ENCODE peak calls at places on chromosomes 7 and 10, in four cellular contexts. K, X, W and H are unnamed samples.

GRCh38 chr7:73851410-73852338 is 9.3 kb upstream of the TMEM270 start:
- DNase-seq in K (peak; percentile 100), X (peak; percentile 80), W (peak; percentile 99), H (no peak)

GRCh38 chr10:94439275-94439861 is 37.0 kb downstream of the TBC1D12 start:
- DNase-seq in K (peak; percentile 3), X (no peak), W (peak; percentile 3), H (no peak)

GRCh38 chr7:38628630-38629385 is 2.4 kb downstream of the AMPH start:
- DNase-seq in X (no peak), K (no peak), W (peak; percentile 82), H (no peak)

GRCh38 chr10:2888403-2889004 is 178.8 kb upstream of the PFKP start:
- DNase-seq in W (no peak), K (no peak), X (no peak), H (no peak)

GRCh38 chr7:77329466-77330168 is 86.5 kb downstream of the GSAP start:
- DNase-seq in X (no peak), K (no peak), W (no peak), H (no peak)

GRCh38 chr10:84668186-84668763 is 339.9 kb downstream of the CCSER2 start:
- DNase-seq in X (no peak), K (no peak), W (no peak), H (no peak)

GRCh38 chr7:25454562-25455031 is 226.3 kb upstream of the NPVF start:
- DNase-seq in K (no peak), W (no peak), X (peak; percentile 62), H (no peak)

GRCh38 chr7:43693687-43694398 is 35.5 kb downstream of the COA1 start:
- DNase-seq in K (peak; percentile 42), X (no peak), W (peak; percentile 81), H (no peak)

GRCh38 chr7:133675510-133676218 is 422.8 kb downstream of the EXOC4 start:
- DNase-seq in K (peak; percentile 30), X (no peak), W (peak; percentile 24), H (no peak)

GRCh38 chr10:42986618-42987017 is 90.3 kb upstream of the RET start:
- DNase-seq in K (no peak), W (peak; percentile 1), X (no peak), H (no peak)

GRCh38 chr10:10259013-10259412 is 758.7 kb upstream of the CELF2 start:
- DNase-seq in X (no peak), W (no peak), K (no peak), H (no peak)

GRCh38 chr10:14884082-14884481 is 5.4 kb downstream of the SUV39H2 start:
- DNase-seq in W (no peak), K (no peak), X (no peak), H (no peak)

GRCh38 chr7:112143151-112143550 is 63.0 kb downstream of the DOCK4 start:
- DNase-seq in K (no peak), X (no peak), W (peak; percentile 69), H (no peak)

GRCh38 chr10:79347894-79348639 is 798 bp downstream of the PPIF start:
- DNase-seq in W (peak; percentile 69), K (peak; percentile 71), X (peak; percentile 76), H (peak; percentile 65)

GRCh38 chr7:214410-215212 is 22.2 kb downstream of the FAM20C start:
- DNase-seq in X (peak; percentile 60), K (peak; percentile 76), W (peak; percentile 81), H (no peak)

GRCh38 chr7:158289761-158290523 is 297.7 kb downstream of the PTPRN2 start:
- DNase-seq in X (no peak), W (no peak), K (no peak), H (no peak)
- H3K9me3 ChIP-seq in X (no peaks in the 10 kb centered on the region), W (peaks cover 24% of the 10 kb centered on the region), K (peaks cover 19% of the 10 kb centered on the region), H (peaks cover 9% of the 10 kb centered on the region)

GRCh38 chr10:51269816-51270215 is 195.5 kb downstream of the PRKG1 start:
- DNase-seq in K (no peak), W (peak; percentile 75), X (no peak), H (no peak)
- H3K9me3 ChIP-seq in K (no peaks in the 10 kb centered on the region), W (no peaks in the 10 kb centered on the region), X (no peaks in the 10 kb centered on the region), H (no peaks in the 10 kb centered on the region)

GRCh38 chr7:11176922-11177445 is 203.3 kb downstream of the PHF14 start:
- DNase-seq in K (no peak), W (no peak), X (no peak), H (no peak)

GRCh38 chr7:11181590-11181989 is 207.9 kb downstream of the PHF14 start:
- DNase-seq in X (no peak), K (no peak), W (no peak), H (no peak)

GRCh38 chr7:11182736-11183135 is 209.1 kb downstream of the PHF14 start:
- DNase-seq in W (peak; percentile 36), K (peak; percentile 9), X (no peak), H (no peak)

DNA sequence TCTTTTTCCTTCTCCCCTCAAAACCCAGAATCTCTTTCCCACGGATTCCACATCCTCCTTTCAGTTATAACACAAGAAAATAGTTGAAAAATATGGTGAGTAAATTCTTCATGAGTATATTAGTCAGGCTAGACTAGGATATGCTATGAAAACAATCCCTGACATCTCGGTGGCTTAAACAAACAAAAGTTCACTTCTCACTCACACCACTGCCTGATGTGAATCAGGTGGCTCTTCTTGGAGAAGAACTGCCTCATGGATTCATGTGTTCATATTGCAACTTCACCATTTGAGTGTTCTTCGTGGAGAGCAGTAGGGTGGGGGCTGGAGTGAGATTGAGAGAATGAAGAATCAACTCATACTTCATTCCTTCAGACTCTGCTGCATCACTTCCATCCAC is 204.1 kb downstream of the PHF14 start:
- DNase-seq in K (no peak), W (peak; percentile 48), X (no peak), H (no peak)
- H3K9me3 ChIP-seq in K (no peaks in the 10 kb centered on the region), W (no peaks in the 10 kb centered on the region), X (no peaks in the 10 kb centered on the region), H (no peaks in the 10 kb centered on the region)

DNA sequence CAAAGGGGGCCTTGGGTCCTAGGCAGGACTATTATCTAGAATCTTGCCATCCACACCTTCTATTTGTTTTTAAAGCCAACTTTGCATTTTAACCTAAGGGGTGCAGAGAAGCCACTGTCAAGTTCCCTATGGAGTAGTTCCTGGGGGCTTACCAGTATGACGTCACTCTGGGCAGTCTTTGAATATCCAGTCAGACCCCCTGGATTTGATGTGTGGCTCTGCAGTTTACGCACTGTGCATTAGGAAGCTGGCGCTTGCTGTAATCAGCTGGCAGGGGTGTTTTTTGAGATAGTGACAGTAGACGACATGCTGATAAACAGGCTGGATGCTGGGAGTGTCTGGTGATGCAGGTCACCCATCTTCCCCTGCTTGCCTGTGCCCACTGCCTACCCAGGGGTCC is 892.7 kb upstream of the ZNF722 start:
- DNase-seq in W (no peak), K (no peak), X (no peak), H (no peak)
- H3K9me3 ChIP-seq in W (peaks cover 33% of the 10 kb centered on the region), K (peaks cover 37% of the 10 kb centered on the region), X (peaks cover 16% of the 10 kb centered on the region), H (no peaks in the 10 kb centered on the region)

GRCh38 chr7:158315326-158315725 is 272.3 kb downstream of the PTPRN2 start:
- DNase-seq in X (no peak), K (no peak), W (no peak), H (no peak)

GRCh38 chr7:158312789-158313188 is 274.8 kb downstream of the PTPRN2 start:
- DNase-seq in K (no peak), W (no peak), X (no peak), H (no peak)

GRCh38 chr7:158314394-158314793 is 273.2 kb downstream of the PTPRN2 start:
- DNase-seq in X (no peak), K (no peak), W (no peak), H (no peak)

GRCh38 chr7:158315881-158316280 is 271.7 kb downstream of the PTPRN2 start:
- DNase-seq in W (no peak), X (no peak), K (no peak), H (no peak)

DNA sequence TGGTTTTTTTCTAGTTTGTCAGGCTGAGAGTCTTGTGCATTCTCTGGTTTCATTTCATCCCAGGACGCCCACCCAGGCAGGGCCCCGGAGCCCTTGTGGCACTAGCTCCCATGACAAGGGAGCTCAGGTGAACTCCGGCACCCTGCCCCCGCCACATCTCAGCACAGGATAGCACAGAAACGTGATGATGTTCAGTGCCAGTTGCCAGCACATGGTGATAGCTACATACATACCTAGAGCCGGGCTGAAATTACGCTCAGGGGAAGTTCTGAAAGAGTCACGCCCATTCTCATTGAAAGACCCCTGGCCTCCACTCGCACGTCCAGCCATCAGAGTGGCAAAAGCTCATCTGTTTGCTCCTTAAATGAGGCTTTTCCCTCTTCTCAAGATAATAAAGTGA is 273.7 kb downstream of the PTPRN2 start:
- DNase-seq in K (no peak), W (no peak), X (no peak), H (no peak)
- H3K9me3 ChIP-seq in K (peaks cover 56% of the 10 kb centered on the region), W (peaks cover 71% of the 10 kb centered on the region), X (no peaks in the 10 kb centered on the region), H (no peaks in the 10 kb centered on the region)

GRCh38 chr7:106616692-106617052 is 44.3 kb downstream of the CCDC71L start:
- DNase-seq in K (peak; percentile 29), W (peak; percentile 61), X (no peak), H (no peak)

GRCh38 chr7:106613861-106614560 is 46.9 kb downstream of the CCDC71L start:
- DNase-seq in K (no peak), W (peak; percentile 43), X (no peak), H (no peak)

GRCh38 chr7:106617860-106618259 is 43.1 kb downstream of the CCDC71L start:
- DNase-seq in K (no peak), W (peak; percentile 29), X (no peak), H (no peak)

GRCh38 chr7:106614751-106615150 is 46.2 kb downstream of the CCDC71L start:
- DNase-seq in X (no peak), K (no peak), W (no peak), H (no peak)

GRCh38 chr7:106615808-106616691 is 44.9 kb downstream of the CCDC71L start:
- DNase-seq in W (no peak), X (no peak), K (no peak), H (no peak)
- H3K9me3 ChIP-seq in W (peaks cover 6% of the 10 kb centered on the region), X (no peaks in the 10 kb centered on the region), K (no peaks in the 10 kb centered on the region), H (no peaks in the 10 kb centered on the region)

GRCh38 chr7:64515330-64515729 is 47.5 kb downstream of the ZNF680 start:
- DNase-seq in K (peak; percentile 39), W (no peak), X (no peak), H (no peak)
- H3K9me3 ChIP-seq in K (peaks cover 31% of the 10 kb centered on the region), W (peaks cover 8% of the 10 kb centered on the region), X (peaks cover 7% of the 10 kb centered on the region), H (peaks cover 23% of the 10 kb centered on the region)

DNA sequence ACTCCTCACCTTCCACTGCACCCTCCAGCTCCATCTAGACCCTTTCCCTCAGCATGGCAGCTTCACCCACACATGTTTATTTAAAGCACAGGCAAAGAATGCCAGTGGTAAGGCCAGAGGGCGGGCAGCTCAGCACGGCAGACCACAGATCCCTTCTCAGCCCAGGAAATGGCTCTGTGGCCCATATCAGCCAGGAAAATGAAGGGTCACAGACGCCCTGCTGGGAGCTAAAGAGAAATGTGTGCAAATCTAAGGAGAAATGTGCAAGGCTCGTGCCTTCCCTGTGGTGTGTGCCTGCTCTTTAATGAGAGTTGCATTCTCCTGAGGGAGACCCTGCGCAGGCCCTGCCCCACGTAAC is 23.0 kb downstream of the PTPRN2 start:
- DNase-seq in W (no peak), K (no peak), X (no peak), H (no peak)
- H3K9me3 ChIP-seq in W (peaks cover 3% of the 10 kb centered on the region), K (peaks cover 17% of the 10 kb centered on the region), X (no peaks in the 10 kb centered on the region), H (no peaks in the 10 kb centered on the region)

GRCh38 chr7:56174346-56175085 is 58.3 kb upstream of the NUPR2 start:
- DNase-seq in K (no peak), X (no peak), W (no peak), H (no peak)
- H3K9me3 ChIP-seq in K (peaks cover 6% of the 10 kb centered on the region), X (no peaks in the 10 kb centered on the region), W (peaks cover 8% of the 10 kb centered on the region), H (no peaks in the 10 kb centered on the region)

GRCh38 chr10:107899075-107899474 is 734.6 kb upstream of the SORCS1 start:
- DNase-seq in K (peak; percentile 76), X (no peak), W (no peak), H (no peak)
- H3K9me3 ChIP-seq in K (no peaks in the 10 kb centered on the region), X (no peaks in the 10 kb centered on the region), W (peaks cover 10% of the 10 kb centered on the region), H (no peaks in the 10 kb centered on the region)